ENCODE peak calls at places on chromosome 19, in ten cellular contexts. One of them, this sample, is unnamed. For H3K9me3 and H3K4me1, the result is how much of the 10 kb centered on the place peaks cover.

GRCh38 chr19:2095338-2095938 is 688 bp downstream of the MOB3A start:
- DNase-seq in CD8-positive, alpha-beta T cell: no peak
- DNase-seq in aorta: no peak
- DNase-seq in thoracic aorta: no peak
- DNase-seq in uterus: no peak
- DNase-seq in endodermal cell: no peak
- DNase-seq in colonic mucosa: no peak
- DNase-seq in psoas muscle: no peak
- DNase-seq in stomach: no peak
- DNase-seq in heart left ventricle: no peak
- DNase-seq in this sample: no peak

GRCh38 chr19:10502524-10503001 is 593 bp downstream of the KEAP1 start:
- DNase-seq in endodermal cell: peak
- DNase-seq in thoracic aorta: peak
- DNase-seq in heart left ventricle: peak
- DNase-seq in colonic mucosa: peak
- DNase-seq in CD8-positive, alpha-beta T cell: peak
- DNase-seq in uterus: peak
- DNase-seq in aorta: peak
- DNase-seq in psoas muscle: peak
- DNase-seq in stomach: peak
- DNase-seq in this sample: peak

GRCh38 chr19:17333611-17334413 is 843 bp downstream of the ANO8 start:
- DNase-seq in uterus: no peak
- DNase-seq in aorta: peak
- DNase-seq in colonic mucosa: no peak
- DNase-seq in heart left ventricle: no peak
- DNase-seq in thoracic aorta: no peak
- DNase-seq in endodermal cell: peak
- DNase-seq in CD8-positive, alpha-beta T cell: no peak
- DNase-seq in psoas muscle: no peak
- DNase-seq in stomach: peak
- DNase-seq in this sample: no peak

GRCh38 chr19:6589711-6590457 is 1.1 kb downstream of the CD70 start:
- DNase-seq in colonic mucosa: no peak
- DNase-seq in thoracic aorta: no peak
- DNase-seq in heart left ventricle: no peak
- DNase-seq in aorta: no peak
- DNase-seq in endodermal cell: no peak
- DNase-seq in stomach: no peak
- DNase-seq in uterus: no peak
- DNase-seq in CD8-positive, alpha-beta T cell: no peak
- DNase-seq in psoas muscle: no peak
- DNase-seq in this sample: no peak

GRCh38 chr19:55146078-55146647 is 2.8 kb downstream of the TNNT1 start:
- DNase-seq in uterus: no peak
- DNase-seq in psoas muscle: no peak
- DNase-seq in stomach: no peak
- DNase-seq in CD8-positive, alpha-beta T cell: no peak
- DNase-seq in thoracic aorta: no peak
- DNase-seq in aorta: no peak
- DNase-seq in heart left ventricle: peak
- DNase-seq in colonic mucosa: peak
- DNase-seq in endodermal cell: peak
- DNase-seq in this sample: peak

GRCh38 chr19:45767881-45768643 is 990 bp downstream of the SIX5 start:
- DNase-seq in CD8-positive, alpha-beta T cell: no peak
- DNase-seq in endodermal cell: peak
- DNase-seq in heart left ventricle: peak
- DNase-seq in stomach: peak
- DNase-seq in colonic mucosa: peak
- DNase-seq in aorta: peak
- DNase-seq in thoracic aorta: no peak
- DNase-seq in psoas muscle: peak
- DNase-seq in uterus: peak
- DNase-seq in this sample: peak

GRCh38 chr19:18020212-18021067 is 12.5 kb downstream of the ARRDC2 start:
- DNase-seq in endodermal cell: no peak
- DNase-seq in stomach: peak
- DNase-seq in colonic mucosa: peak
- DNase-seq in CD8-positive, alpha-beta T cell: no peak
- DNase-seq in aorta: peak
- DNase-seq in uterus: peak
- DNase-seq in thoracic aorta: peak
- DNase-seq in heart left ventricle: peak
- DNase-seq in psoas muscle: peak
- DNase-seq in this sample: peak

GRCh38 chr19:34215006-34215665 is 39.2 kb upstream of the GARRE1 start:
- DNase-seq in CD8-positive, alpha-beta T cell: no peak
- DNase-seq in psoas muscle: no peak
- DNase-seq in stomach: no peak
- DNase-seq in uterus: no peak
- DNase-seq in heart left ventricle: no peak
- DNase-seq in aorta: no peak
- DNase-seq in thoracic aorta: no peak
- DNase-seq in endodermal cell: no peak
- DNase-seq in colonic mucosa: no peak
- DNase-seq in this sample: no peak

GRCh38 chr19:6802336-6803035 is 30.0 kb downstream of the VAV1 start:
- DNase-seq in heart left ventricle: no peak
- DNase-seq in CD8-positive, alpha-beta T cell: peak
- DNase-seq in thoracic aorta: no peak
- DNase-seq in uterus: peak
- DNase-seq in endodermal cell: peak
- DNase-seq in stomach: peak
- DNase-seq in colonic mucosa: peak
- DNase-seq in aorta: peak
- DNase-seq in psoas muscle: peak
- DNase-seq in this sample: peak

GRCh38 chr19:49912965-49913685 is 15.9 kb upstream of the ATF5 start:
- DNase-seq in heart left ventricle: peak
- DNase-seq in colonic mucosa: no peak
- DNase-seq in stomach: no peak
- DNase-seq in uterus: no peak
- DNase-seq in thoracic aorta: no peak
- DNase-seq in psoas muscle: no peak
- DNase-seq in aorta: peak
- DNase-seq in CD8-positive, alpha-beta T cell: no peak
- DNase-seq in endodermal cell: peak
- DNase-seq in this sample: no peak

GRCh38 chr19:36973844-36974195 is 57.7 kb downstream of the ZNF568 start:
- DNase-seq in thoracic aorta: no peak
- DNase-seq in psoas muscle: no peak
- DNase-seq in stomach: no peak
- DNase-seq in heart left ventricle: no peak
- DNase-seq in CD8-positive, alpha-beta T cell: no peak
- DNase-seq in uterus: no peak
- DNase-seq in colonic mucosa: no peak
- DNase-seq in endodermal cell: no peak
- DNase-seq in aorta: no peak
- DNase-seq in this sample: no peak

GRCh38 chr19:36972594-36972993 is 56.5 kb downstream of the ZNF568 start:
- DNase-seq in colonic mucosa: no peak
- DNase-seq in psoas muscle: no peak
- DNase-seq in heart left ventricle: no peak
- DNase-seq in aorta: peak
- DNase-seq in uterus: no peak
- DNase-seq in stomach: no peak
- DNase-seq in thoracic aorta: no peak
- DNase-seq in endodermal cell: no peak
- DNase-seq in CD8-positive, alpha-beta T cell: no peak
- DNase-seq in this sample: no peak

GRCh38 chr19:36973021-36973843 is 57.1 kb downstream of the ZNF568 start:
- DNase-seq in colonic mucosa: peak
- DNase-seq in endodermal cell: peak
- DNase-seq in psoas muscle: peak
- DNase-seq in CD8-positive, alpha-beta T cell: peak
- DNase-seq in uterus: peak
- DNase-seq in heart left ventricle: peak
- DNase-seq in stomach: peak
- DNase-seq in aorta: peak
- DNase-seq in thoracic aorta: peak
- DNase-seq in this sample: peak
- H3K9me3 ChIP-seq in colonic mucosa: under half
- H3K9me3 ChIP-seq in endodermal cell: under half
- H3K9me3 ChIP-seq in psoas muscle: under half
- H3K9me3 ChIP-seq in CD8-positive, alpha-beta T cell: under half
- H3K9me3 ChIP-seq in uterus: under half
- H3K9me3 ChIP-seq in heart left ventricle: under half
- H3K9me3 ChIP-seq in stomach: under half
- H3K9me3 ChIP-seq in aorta: under half
- H3K9me3 ChIP-seq in thoracic aorta: under half
- H3K9me3 ChIP-seq in this sample: under half

GRCh38 chr19:41872775-41873647 is 4.1 kb upstream of the CD79A start:
- DNase-seq in uterus: no peak
- DNase-seq in colonic mucosa: peak
- DNase-seq in psoas muscle: peak
- DNase-seq in endodermal cell: peak
- DNase-seq in aorta: peak
- DNase-seq in CD8-positive, alpha-beta T cell: peak
- DNase-seq in heart left ventricle: peak
- DNase-seq in stomach: peak
- DNase-seq in thoracic aorta: no peak
- DNase-seq in this sample: no peak
- H3K4me1 ChIP-seq in uterus: under half
- H3K4me1 ChIP-seq in colonic mucosa: under half
- H3K4me1 ChIP-seq in psoas muscle: under half
- H3K4me1 ChIP-seq in endodermal cell: under half
- H3K4me1 ChIP-seq in aorta: under half
- H3K4me1 ChIP-seq in CD8-positive, alpha-beta T cell: half or more
- H3K4me1 ChIP-seq in heart left ventricle: under half
- H3K4me1 ChIP-seq in stomach: half or more
- H3K4me1 ChIP-seq in thoracic aorta: under half
- H3K4me1 ChIP-seq in this sample: under half

GRCh38 chr19:37692956-37693660 is 26.5 kb downstream of the ZNF607 start:
- DNase-seq in colonic mucosa: no peak
- DNase-seq in heart left ventricle: no peak
- DNase-seq in thoracic aorta: no peak
- DNase-seq in stomach: no peak
- DNase-seq in uterus: no peak
- DNase-seq in psoas muscle: no peak
- DNase-seq in aorta: no peak
- DNase-seq in CD8-positive, alpha-beta T cell: no peak
- DNase-seq in endodermal cell: no peak
- DNase-seq in this sample: no peak

GRCh38 chr19:37698216-37698615 is 21.3 kb downstream of the ZNF607 start:
- DNase-seq in aorta: no peak
- DNase-seq in uterus: no peak
- DNase-seq in endodermal cell: no peak
- DNase-seq in heart left ventricle: no peak
- DNase-seq in psoas muscle: no peak
- DNase-seq in stomach: no peak
- DNase-seq in CD8-positive, alpha-beta T cell: no peak
- DNase-seq in colonic mucosa: no peak
- DNase-seq in thoracic aorta: no peak
- DNase-seq in this sample: no peak

GRCh38 chr19:37695144-37695899 is 24.2 kb downstream of the ZNF607 start:
- DNase-seq in heart left ventricle: no peak
- DNase-seq in psoas muscle: no peak
- DNase-seq in endodermal cell: peak
- DNase-seq in uterus: no peak
- DNase-seq in thoracic aorta: no peak
- DNase-seq in colonic mucosa: no peak
- DNase-seq in CD8-positive, alpha-beta T cell: no peak
- DNase-seq in stomach: no peak
- DNase-seq in aorta: no peak
- DNase-seq in this sample: no peak

GRCh38 chr19:37699057-37699456 is 20.5 kb downstream of the ZNF607 start:
- DNase-seq in stomach: no peak
- DNase-seq in thoracic aorta: no peak
- DNase-seq in uterus: no peak
- DNase-seq in aorta: no peak
- DNase-seq in CD8-positive, alpha-beta T cell: no peak
- DNase-seq in colonic mucosa: no peak
- DNase-seq in endodermal cell: no peak
- DNase-seq in heart left ventricle: no peak
- DNase-seq in psoas muscle: no peak
- DNase-seq in this sample: no peak
- H3K9me3 ChIP-seq in stomach: under half
- H3K9me3 ChIP-seq in thoracic aorta: under half
- H3K9me3 ChIP-seq in uterus: under half
- H3K9me3 ChIP-seq in aorta: under half
- H3K9me3 ChIP-seq in CD8-positive, alpha-beta T cell: under half
- H3K9me3 ChIP-seq in colonic mucosa: under half
- H3K9me3 ChIP-seq in endodermal cell: under half
- H3K9me3 ChIP-seq in heart left ventricle: under half
- H3K9me3 ChIP-seq in psoas muscle: under half
- H3K9me3 ChIP-seq in this sample: under half

GRCh38 chr19:48060381-48060780 is 16.5 kb upstream of the CABP5 start:
- DNase-seq in heart left ventricle: no peak
- DNase-seq in uterus: no peak
- DNase-seq in stomach: no peak
- DNase-seq in thoracic aorta: no peak
- DNase-seq in CD8-positive, alpha-beta T cell: no peak
- DNase-seq in endodermal cell: no peak
- DNase-seq in psoas muscle: no peak
- DNase-seq in colonic mucosa: no peak
- DNase-seq in aorta: no peak
- DNase-seq in this sample: no peak

GRCh38 chr19:48059331-48059730 is 15.5 kb upstream of the CABP5 start:
- DNase-seq in endodermal cell: no peak
- DNase-seq in aorta: no peak
- DNase-seq in stomach: no peak
- DNase-seq in psoas muscle: no peak
- DNase-seq in CD8-positive, alpha-beta T cell: no peak
- DNase-seq in colonic mucosa: no peak
- DNase-seq in heart left ventricle: no peak
- DNase-seq in thoracic aorta: no peak
- DNase-seq in uterus: no peak
- DNase-seq in this sample: no peak

GRCh38 chr19:48061401-48062344 is 17.8 kb upstream of the CABP5 start:
- DNase-seq in CD8-positive, alpha-beta T cell: no peak
- DNase-seq in psoas muscle: no peak
- DNase-seq in heart left ventricle: no peak
- DNase-seq in thoracic aorta: no peak
- DNase-seq in uterus: no peak
- DNase-seq in colonic mucosa: peak
- DNase-seq in aorta: no peak
- DNase-seq in stomach: no peak
- DNase-seq in endodermal cell: peak
- DNase-seq in this sample: no peak

GRCh38 chr19:48069435-48069834 is 25.6 kb upstream of the CABP5 start:
- DNase-seq in stomach: no peak
- DNase-seq in psoas muscle: no peak
- DNase-seq in aorta: no peak
- DNase-seq in thoracic aorta: no peak
- DNase-seq in endodermal cell: peak
- DNase-seq in heart left ventricle: no peak
- DNase-seq in CD8-positive, alpha-beta T cell: no peak
- DNase-seq in colonic mucosa: no peak
- DNase-seq in uterus: no peak
- DNase-seq in this sample: no peak

DNA sequence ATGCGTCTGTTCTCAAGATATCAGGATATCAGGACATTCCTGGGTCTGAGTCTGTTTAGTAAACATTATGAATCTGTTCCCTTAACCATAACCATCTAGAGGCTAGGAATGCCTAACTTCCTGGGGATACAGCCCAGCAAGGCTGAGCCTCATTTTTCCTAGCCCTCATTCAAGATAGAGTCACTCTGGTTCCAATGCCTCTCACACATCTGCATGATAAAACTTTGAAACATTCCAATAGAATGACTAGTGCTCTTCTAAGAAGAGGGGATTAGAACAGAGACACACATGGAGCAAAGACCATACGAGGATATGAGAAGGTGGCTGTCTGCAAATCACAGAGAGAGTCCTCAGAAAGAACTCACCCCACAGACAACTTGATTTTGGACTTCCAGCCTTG is 20.6 kb upstream of the CABP5 start:
- DNase-seq in CD8-positive, alpha-beta T cell: no peak
- DNase-seq in endodermal cell: no peak
- DNase-seq in thoracic aorta: no peak
- DNase-seq in colonic mucosa: no peak
- DNase-seq in psoas muscle: no peak
- DNase-seq in stomach: no peak
- DNase-seq in uterus: no peak
- DNase-seq in aorta: no peak
- DNase-seq in heart left ventricle: no peak
- DNase-seq in this sample: no peak
- H3K4me1 ChIP-seq in CD8-positive, alpha-beta T cell: under half
- H3K4me1 ChIP-seq in endodermal cell: under half
- H3K4me1 ChIP-seq in thoracic aorta: under half
- H3K4me1 ChIP-seq in colonic mucosa: under half
- H3K4me1 ChIP-seq in psoas muscle: under half
- H3K4me1 ChIP-seq in stomach: under half
- H3K4me1 ChIP-seq in uterus: under half
- H3K4me1 ChIP-seq in aorta: under half
- H3K4me1 ChIP-seq in heart left ventricle: under half
- H3K4me1 ChIP-seq in this sample: under half